ENCODE peak calls at places on chromosome 4, in six cellular contexts. G, A, K, D, O and F are unnamed samples.

GRCh38 chr4:85779165-85779564 is 304.2 kb downstream of the ARHGAP24 start:
- DNase-seq in D (no peak), O (no peak), G (no peak), K (peak), A (no peak), F (peak)

GRCh38 chr4:4762909-4763814 is 96.3 kb upstream of the MSX1 start:
- DNase-seq in K (peak), O (peak), D (peak), A (peak), G (peak), F (peak)

GRCh38 chr4:70768301-70768948 is 46.7 kb downstream of the RUFY3 start:
- DNase-seq in K (peak), O (no peak), D (no peak), G (no peak), A (no peak), F (no peak)

GRCh38 chr4:186651181-186651603 is 72.5 kb downstream of the FAT1 start:
- DNase-seq in G (no peak), K (no peak), D (no peak), O (no peak), A (peak), F (no peak)

GRCh38 chr4:74623041-74623440 is 171.3 kb downstream of the BTC start:
- DNase-seq in G (peak), D (peak), A (peak), O (peak), K (peak), F (peak)

GRCh38 chr4:53987761-53988171 is 76.6 kb downstream of the CHIC2 start:
- DNase-seq in G (peak), K (peak), D (no peak), A (no peak), O (no peak), F (peak)

GRCh38 chr4:3765271-3766206 is 646 bp upstream of the ADRA2C start:
- DNase-seq in A (peak), D (no peak), G (no peak), K (peak), O (peak), F (peak)

GRCh38 chr4:176781739-176782100 is 11.0 kb downstream of the VEGFC start:
- DNase-seq in A (peak), D (no peak), O (no peak), G (no peak), K (peak), F (no peak)

GRCh38 chr4:37970702-37971101 is 10.5 kb downstream of the PTTG2 start:
- DNase-seq in K (peak), D (peak), G (peak), O (peak), A (no peak), F (peak)

GRCh38 chr4:41661447-41662076 is 87.0 kb downstream of the PHOX2B start:
- DNase-seq in D (peak), O (peak), A (peak), K (peak), G (peak), F (peak)

GRCh38 chr4:47466061-47466785 is 2.7 kb upstream of the COMMD8 start:
- DNase-seq in G (no peak), D (no peak), K (no peak), O (no peak), A (no peak), F (no peak)

GRCh38 chr4:54540931-54541330 is 116.8 kb upstream of the KIT start:
- DNase-seq in O (no peak), D (no peak), K (no peak), G (no peak), A (no peak), F (no peak)

GRCh38 chr4:140675599-140676231 is 80.5 kb downstream of the TBC1D9 start:
- DNase-seq in O (no peak), D (no peak), A (no peak), G (no peak), K (peak), F (peak)

GRCh38 chr4:82553020-82553419 is 8.8 kb downstream of the TMEM150C start:
- DNase-seq in K (no peak), A (no peak), D (no peak), G (no peak), O (no peak), F (no peak)

GRCh38 chr4:147192679-147193078 is 247.0 kb upstream of the TTC29 start:
- DNase-seq in G (no peak), A (no peak), K (no peak), O (no peak), D (no peak), F (no peak)

GRCh38 chr4:37767546-37767945 is 58.9 kb upstream of the PGM2 start:
- DNase-seq in K (peak), G (no peak), O (no peak), A (no peak), D (no peak), F (no peak)

GRCh38 chr4:40978548-40978947 is 228.8 kb downstream of the NSUN7 start:
- DNase-seq in D (no peak), K (peak), O (no peak), G (no peak), A (no peak), F (no peak)

GRCh38 chr4:40395908-40396806 is 61.0 kb downstream of the CHRNA9 start:
- DNase-seq in G (no peak), A (peak), O (no peak), K (no peak), D (no peak), F (peak)

GRCh38 chr4:149292422-149293055 is 523.1 kb downstream of the IQCM start:
- DNase-seq in G (no peak), D (no peak), O (no peak), A (no peak), K (no peak), F (no peak)

GRCh38 chr4:3145251-3145908 is 70.9 kb downstream of the HTT start:
- DNase-seq in O (no peak), K (peak), D (no peak), G (no peak), A (no peak), F (peak)

GRCh38 chr4:173528378-173529321 is 1.4 kb downstream of the HAND2 start:
- DNase-seq in D (no peak), K (peak), G (no peak), A (peak), O (peak), F (no peak)

GRCh38 chr4:41466249-41466648 is 71.7 kb upstream of the LIMCH1 start:
- DNase-seq in A (no peak), D (no peak), G (no peak), K (no peak), O (peak), F (no peak)

GRCh38 chr4:108303488-108304177 is 134.9 kb upstream of the LEF1 start:
- DNase-seq in K (no peak), A (no peak), G (peak), D (no peak), O (no peak), F (peak)

GRCh38 chr4:85952518-85952917 is 407.3 kb downstream of the MAPK10 start:
- DNase-seq in O (no peak), A (no peak), D (no peak), G (no peak), K (peak), F (peak)

GRCh38 chr4:184330008-184330400 is 112.3 kb upstream of the ENPP6 start:
- DNase-seq in A (no peak), D (no peak), O (no peak), G (no peak), K (no peak), F (peak)

GRCh38 chr4:81366786-81367185 is 104.9 kb downstream of the RASGEF1B start:
- DNase-seq in K (peak), O (no peak), G (no peak), A (no peak), D (no peak), F (no peak)

GRCh38 chr4:107248571-107248970 is 212.5 kb upstream of the DKK2 start:
- DNase-seq in O (no peak), D (no peak), K (peak), A (no peak), G (no peak), F (peak)

GRCh38 chr4:107247738-107248137 is 211.6 kb upstream of the DKK2 start:
- DNase-seq in O (no peak), K (no peak), G (no peak), D (no peak), A (no peak), F (no peak)

DNA sequence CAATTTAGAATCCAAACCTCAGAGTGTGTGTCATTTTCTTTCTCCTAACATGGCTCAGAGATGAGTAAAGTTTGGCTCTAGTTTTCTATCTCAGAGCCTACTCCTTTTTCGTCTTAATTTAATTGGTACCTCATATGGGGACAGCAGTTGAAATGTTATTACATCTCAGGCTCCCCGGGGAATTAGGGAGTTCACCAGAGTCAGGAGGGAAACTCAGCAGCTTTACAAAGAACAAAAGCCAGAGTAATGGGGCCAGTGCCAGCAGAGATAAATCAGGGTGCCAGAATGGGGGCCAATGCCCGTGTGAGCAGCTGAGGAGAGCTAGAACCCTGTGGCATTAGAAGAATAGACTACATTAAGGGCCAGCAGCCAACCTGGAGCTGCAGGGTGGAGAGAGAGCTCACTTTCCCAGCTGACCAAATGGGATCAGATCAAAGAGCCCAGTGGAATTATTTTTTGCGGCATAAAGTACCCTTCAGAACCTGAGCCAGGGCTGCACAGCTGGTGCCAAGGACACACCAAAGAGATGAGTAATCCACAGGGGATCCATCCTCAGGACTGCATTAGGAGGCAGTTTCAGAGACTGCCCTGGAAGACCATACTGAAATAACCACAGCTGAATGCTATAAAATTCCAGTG is 207.1 kb upstream of the DKK2 start:
- DNase-seq in A (no peak), K (peak), D (no peak), O (peak), G (no peak), F (no peak)
- TF ChIP-seq EZH2phosphoT487 in A (no peak), K (no peak), D (no peak), O (no peak), G (no peak), F (no peak)

DNA sequence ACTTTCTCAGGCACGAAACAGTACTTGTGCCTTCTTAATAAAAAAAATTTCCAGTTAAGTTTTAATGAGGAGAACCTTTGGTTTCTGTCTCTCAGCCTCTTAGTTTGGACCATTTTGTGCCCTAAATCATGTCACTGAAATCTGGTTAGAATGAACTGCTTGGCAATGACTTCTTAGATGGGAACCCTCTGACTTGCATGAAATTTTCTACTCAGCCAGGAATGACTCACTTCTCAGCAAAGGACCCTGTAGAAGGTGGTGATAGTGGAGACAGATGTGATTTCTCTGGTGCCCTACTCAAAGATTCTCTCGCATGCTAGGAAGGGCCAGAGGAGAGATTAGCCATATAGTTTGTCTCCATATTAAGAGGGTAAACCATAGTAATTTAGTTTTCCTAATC is 50.5 kb downstream of the RASL11B start:
- DNase-seq in K (peak), G (no peak), D (no peak), A (no peak), O (no peak), F (no peak)
- H3K27ac ChIP-seq in K (peak), G (no peak), D (no peak), A (no peak), O (no peak), F (no peak)

DNA sequence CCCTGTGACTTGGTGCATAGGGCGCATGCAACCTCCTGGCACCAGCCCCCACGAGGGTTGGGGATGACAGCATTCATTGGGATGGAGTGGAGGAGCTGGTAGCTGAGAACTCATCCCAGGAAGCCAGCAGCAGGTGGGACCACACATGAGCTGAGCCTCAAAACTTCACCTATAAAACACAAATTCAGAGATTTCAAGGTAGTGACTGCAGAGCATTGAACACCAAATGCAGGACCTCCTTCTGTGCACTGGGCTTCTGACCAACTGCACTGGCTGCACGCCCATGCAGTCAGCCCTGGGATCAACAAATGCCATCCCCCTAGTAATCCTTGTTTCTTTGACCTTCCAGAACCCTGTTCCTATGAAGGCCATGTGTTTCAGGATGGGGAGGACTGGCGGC is 197.8 kb downstream of the FRAS1 start:
- DNase-seq in O (no peak), G (no peak), K (no peak), D (no peak), A (no peak), F (no peak)
- H3K9ac ChIP-seq in O (no peak), G (no peak), K (no peak), D (no peak), A (no peak), F (no peak)

DNA sequence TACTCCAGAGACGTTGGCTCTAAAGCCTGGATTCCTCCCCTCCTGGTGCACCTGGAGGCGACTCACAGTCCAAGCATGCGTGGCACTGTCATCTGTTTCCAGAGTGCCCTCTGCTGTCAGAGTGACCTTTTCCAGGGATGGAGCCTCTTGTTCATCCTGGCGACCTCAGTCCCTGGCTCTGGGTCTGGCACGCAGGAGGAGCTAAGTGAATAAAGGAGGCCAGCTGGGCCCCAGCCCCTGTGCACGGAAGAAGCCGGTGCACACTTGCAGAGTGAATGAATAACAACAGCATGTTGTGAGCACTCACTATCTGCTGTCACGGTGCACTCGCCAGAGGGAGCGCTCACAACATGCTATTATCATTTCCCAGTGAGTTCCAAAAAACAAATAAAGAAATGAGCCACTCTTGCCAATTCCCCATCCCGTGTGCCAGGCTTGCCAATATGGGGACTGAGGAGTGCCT is 27.8 kb upstream of the PSAPL1 start:
- DNase-seq in D (no peak), G (peak), K (peak), A (peak), O (peak), F (peak)
- TF ChIP-seq EZH2phosphoT487 in D (no peak), G (no peak), K (no peak), A (no peak), O (no peak), F (no peak)

DNA sequence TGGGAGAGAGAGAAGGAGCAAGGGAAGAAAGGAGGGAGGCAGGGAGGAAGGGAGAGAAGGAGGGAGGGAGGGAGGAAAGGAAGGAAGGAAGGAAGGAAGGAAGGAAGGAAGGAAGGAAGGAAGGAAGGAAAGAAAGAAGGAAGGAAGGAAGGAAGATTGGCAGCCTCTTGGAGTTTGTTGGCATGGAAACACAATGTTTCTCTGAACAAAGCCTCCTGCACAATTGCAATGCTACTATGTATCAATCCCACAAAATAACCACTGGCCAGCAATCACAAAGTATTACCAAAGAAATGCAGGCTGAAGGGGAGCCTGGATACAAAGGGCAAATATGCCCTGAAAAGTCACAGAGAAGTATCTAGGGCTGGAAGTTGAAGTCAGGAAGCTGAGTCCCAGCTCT is 195.8 kb upstream of the LDB2 start:
- DNase-seq in D (no peak), A (no peak), G (no peak), O (no peak), K (peak), F (no peak)
- H3K27ac ChIP-seq in D (no peak), A (no peak), G (no peak), O (no peak), K (peak), F (no peak)

GRCh38 chr4:7874838-7875237 is 64.8 kb downstream of the AFAP1 start:
- DNase-seq in G (no peak), K (no peak), O (no peak), D (no peak), A (no peak), F (no peak)
- H3K9ac ChIP-seq in G (no peak), K (no peak), O (no peak), D (no peak), A (no peak), F (no peak)

GRCh38 chr4:1047976-1048780 is 36.8 kb downstream of the FGFRL1 start:
- DNase-seq in O (peak), G (no peak), K (no peak), A (peak), D (no peak), F (no peak)
- TF ChIP-seq EZH2phosphoT487 in O (no peak), G (no peak), K (no peak), A (no peak), D (no peak), F (no peak)

DNA sequence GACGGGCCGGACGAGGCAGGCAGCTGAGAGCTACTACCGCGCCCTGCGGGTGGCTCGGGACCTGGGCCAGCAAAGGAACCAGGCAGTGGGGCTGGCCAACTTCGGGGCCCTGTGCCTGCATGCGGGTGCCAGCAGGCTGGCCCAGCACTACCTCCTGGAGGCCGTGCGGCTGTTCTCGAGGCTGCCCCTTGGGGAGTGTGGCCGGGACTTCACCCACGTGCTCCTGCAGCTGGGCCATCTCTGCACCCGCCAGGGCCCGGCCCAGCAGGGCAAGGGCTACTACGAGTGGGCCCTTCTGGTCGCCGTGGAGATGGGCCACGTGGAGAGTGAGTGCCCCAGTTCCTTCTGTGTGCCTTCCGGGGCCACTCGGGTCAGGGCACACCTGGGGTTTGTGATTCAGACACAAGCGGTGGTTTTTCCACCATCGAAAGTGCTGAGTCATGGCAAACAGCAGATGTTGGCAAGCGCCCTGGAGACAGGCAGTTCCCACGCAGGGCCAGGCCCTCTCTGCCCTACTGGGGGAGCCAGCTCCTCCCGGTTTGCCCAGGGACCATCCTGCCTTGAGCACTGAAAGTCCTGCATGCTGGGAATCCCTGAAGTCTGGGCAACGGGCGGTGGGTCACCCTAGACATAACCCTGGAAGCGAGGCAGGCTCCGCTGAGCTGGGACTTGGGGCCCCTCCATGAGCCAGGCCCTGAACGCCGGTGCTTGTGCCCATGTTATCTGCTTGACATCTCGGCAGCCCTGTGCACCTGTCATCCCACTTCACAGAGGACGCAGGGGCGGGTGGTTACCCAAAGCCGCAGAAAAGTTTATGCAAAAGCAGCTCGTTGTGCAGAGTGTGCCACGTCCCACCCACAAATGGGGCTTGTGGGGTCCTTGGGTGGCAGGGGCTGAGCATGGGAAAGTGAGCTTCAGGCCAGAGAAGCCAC is 29.5 kb downstream of the SH3TC1 start:
- DNase-seq in O (no peak), G (no peak), K (peak), A (peak), D (peak), F (peak)
- H3K27ac ChIP-seq in O (peak), G (peak), K (no peak), A (no peak), D (peak), F (peak)

GRCh38 chr4:7983296-7983695 is 43.6 kb upstream of the AFAP1 start:
- DNase-seq in A (no peak), D (no peak), O (no peak), K (no peak), G (no peak), F (no peak)
- H3K9ac ChIP-seq in A (no peak), D (no peak), O (no peak), K (no peak), G (no peak), F (no peak)

GRCh38 chr4:94408549-94409374 is 43.0 kb upstream of the PDLIM5 start:
- DNase-seq in G (no peak), O (no peak), K (peak), D (no peak), A (no peak), F (no peak)
- TF ChIP-seq EZH2phosphoT487 in G (no peak), O (no peak), K (no peak), D (no peak), A (no peak), F (no peak)